ENCODE peak calls at places on chromosome 3, in seven cellular contexts. L, N, Z, K, C, W and Y are unnamed samples. For H3K36me3, the result is how much of the 10 kb centered on the place peaks cover.

GRCh38 chr3:13653631-13654279 is 104.8 kb downstream of the FBLN2 start:
- DNase-seq in W (no peak), L (no peak), N (no peak), C (no peak), Z (no peak), K (no peak), Y (no peak)

GRCh38 chr3:52324676-52325075 is 8.6 kb downstream of the DNAH1 start:
- DNase-seq in C (no peak), Z (no peak), K (no peak), L (no peak), N (no peak), W (no peak), Y (no peak)

GRCh38 chr3:138348950-138349739 is 766 bp downstream of the MRAS start:
- DNase-seq in L (peak), K (peak), C (no peak), Z (no peak), N (no peak), W (no peak), Y (peak)

GRCh38 chr3:150763841-150764483 is 993 bp upstream of the SIAH2 start:
- DNase-seq in W (peak), L (no peak), C (no peak), K (peak), Z (peak), N (peak), Y (peak)

GRCh38 chr3:129238945-129239705 is 10.3 kb upstream of the COPG1 start:
- DNase-seq in W (peak), Z (no peak), C (no peak), N (no peak), L (no peak), K (no peak), Y (no peak)

GRCh38 chr3:25288416-25288815 is 139.6 kb upstream of the RARB start:
- DNase-seq in L (no peak), Z (no peak), C (no peak), W (no peak), K (no peak), N (no peak), Y (no peak)

GRCh38 chr3:50502584-50503423 is 630 bp downstream of the CACNA2D2 start:
- DNase-seq in N (no peak), W (no peak), Z (no peak), C (no peak), K (peak), L (no peak), Y (no peak)

GRCh38 chr3:50961361-50961760 is 286.6 kb downstream of the DOCK3 start:
- DNase-seq in C (no peak), W (no peak), L (peak), Z (no peak), K (no peak), N (no peak), Y (no peak)

GRCh38 chr3:169387751-169388696 is 275.5 kb downstream of the MECOM start:
- DNase-seq in K (peak), L (peak), Z (peak), N (peak), W (peak), C (peak), Y (no peak)

GRCh38 chr3:177574232-177574856 is 377.1 kb upstream of the TBL1XR1 start:
- DNase-seq in C (no peak), W (peak), N (no peak), L (no peak), Z (peak), K (no peak), Y (no peak)

GRCh38 chr3:169337541-169337940 is 326.0 kb downstream of the MECOM start:
- DNase-seq in L (peak), K (no peak), C (no peak), W (no peak), N (no peak), Z (no peak), Y (no peak)

GRCh38 chr3:173395412-173396181 is 1.9 kb upstream of the NLGN1 start:
- DNase-seq in L (peak), W (peak), K (peak), N (peak), C (peak), Z (peak), Y (peak)

GRCh38 chr3:134656211-134656800 is 5.5 kb upstream of the KY start:
- DNase-seq in K (no peak), L (no peak), W (no peak), N (no peak), Z (no peak), C (peak), Y (no peak)

GRCh38 chr3:32121137-32121536 is 14.7 kb downstream of the GPD1L start:
- DNase-seq in N (no peak), K (no peak), L (no peak), C (peak), W (no peak), Z (no peak), Y (no peak)
- H3K27ac ChIP-seq in N (no peak), K (no peak), L (no peak), C (no peak), W (no peak), Z (no peak), Y (no peak)

DNA sequence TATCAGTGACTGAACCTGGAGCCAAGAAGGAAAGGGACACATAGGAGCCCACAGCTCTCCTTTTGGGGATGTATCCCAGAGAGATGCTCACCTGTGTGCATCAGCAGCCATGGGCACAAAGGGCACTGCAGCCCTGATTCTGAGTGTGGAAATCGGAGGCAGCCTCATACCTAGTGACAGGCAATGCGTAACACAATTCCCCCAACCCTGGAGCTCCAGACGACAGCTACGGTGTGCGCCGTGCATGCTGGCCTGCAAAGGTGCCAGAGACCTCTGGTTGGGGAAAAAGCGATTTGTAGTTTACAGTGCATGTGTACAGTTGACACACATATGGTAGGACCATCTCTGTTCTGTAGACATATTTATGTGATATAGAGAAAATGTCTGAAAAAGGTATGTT is 59.0 kb upstream of the PLXNA1 start:
- DNase-seq in N (peak), W (no peak), Z (no peak), C (no peak), K (no peak), L (no peak), Y (no peak)
- TF ChIP-seq POLR2A in N (no peak), W (no peak), Z (no peak), C (no peak), K (no peak), L (no peak), Y (no peak)

DNA sequence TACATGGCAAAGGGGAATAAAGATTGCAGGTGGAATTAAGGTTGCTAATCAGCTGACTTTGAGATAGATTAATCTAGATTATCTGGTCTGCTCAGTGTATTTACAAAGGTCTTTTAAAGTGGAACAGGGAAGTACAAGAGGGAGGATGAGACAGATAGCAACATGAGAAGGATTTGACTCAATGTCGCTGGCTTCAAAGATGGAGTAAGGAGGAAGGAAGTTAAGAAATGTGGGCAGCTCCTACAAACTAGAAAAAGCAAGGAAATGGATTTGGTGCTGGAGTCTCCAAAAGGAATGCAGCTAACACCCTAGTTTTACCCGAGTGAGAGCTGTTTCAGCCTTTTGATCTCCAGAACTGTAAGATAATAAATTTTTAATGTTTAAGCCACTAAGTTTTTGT is 180.7 kb upstream of the TTC14 start:
- DNase-seq in W (no peak), C (no peak), N (no peak), L (no peak), K (no peak), Z (no peak), Y (no peak)
- H3K36me3 ChIP-seq in W (under half), C (under half), N (under half), L (under half), K (under half), Z (under half), Y (under half)

DNA sequence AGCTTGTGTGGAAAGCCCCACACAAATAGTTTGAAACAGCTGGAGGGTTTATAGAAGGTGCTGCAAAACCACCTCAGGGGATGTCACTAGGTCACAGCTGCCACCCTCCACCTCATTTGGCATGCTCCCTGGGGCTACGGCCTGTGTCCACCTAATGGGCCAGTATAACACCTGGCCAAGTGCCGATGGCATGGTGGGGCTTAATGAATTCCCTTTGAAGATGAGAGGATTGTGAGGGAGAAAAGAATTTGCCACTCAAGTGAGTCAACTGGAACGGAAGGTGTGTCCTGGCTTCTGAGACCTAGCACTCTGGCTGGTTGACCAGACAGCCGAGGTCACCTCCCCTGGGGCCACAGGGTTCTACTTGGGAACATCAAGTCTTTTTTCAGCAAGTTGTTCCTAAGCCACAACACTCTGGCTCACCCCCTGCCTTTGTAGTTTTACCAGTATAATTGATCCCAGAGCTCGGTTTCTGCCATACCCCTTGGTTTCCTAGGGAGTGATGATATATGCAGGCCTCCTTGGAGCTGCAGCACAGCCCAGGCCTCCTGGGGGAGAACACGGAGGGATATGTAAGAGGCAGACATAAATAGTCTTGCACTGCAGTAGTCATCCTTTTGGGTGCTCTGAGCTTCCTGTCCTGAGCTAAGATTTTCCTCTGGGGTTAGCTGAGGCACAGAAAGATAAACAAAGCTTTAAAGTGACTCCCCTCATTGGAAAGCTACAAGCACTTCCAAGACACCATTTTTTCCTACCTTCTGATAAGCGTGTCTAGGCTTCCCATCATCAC is 178.2 kb upstream of the LPP start:
- DNase-seq in L (no peak), W (no peak), N (no peak), Z (no peak), C (peak), K (no peak), Y (no peak)
- H3K27ac ChIP-seq in L (no peak), W (no peak), N (peak), Z (no peak), C (peak), K (no peak), Y (no peak)

DNA sequence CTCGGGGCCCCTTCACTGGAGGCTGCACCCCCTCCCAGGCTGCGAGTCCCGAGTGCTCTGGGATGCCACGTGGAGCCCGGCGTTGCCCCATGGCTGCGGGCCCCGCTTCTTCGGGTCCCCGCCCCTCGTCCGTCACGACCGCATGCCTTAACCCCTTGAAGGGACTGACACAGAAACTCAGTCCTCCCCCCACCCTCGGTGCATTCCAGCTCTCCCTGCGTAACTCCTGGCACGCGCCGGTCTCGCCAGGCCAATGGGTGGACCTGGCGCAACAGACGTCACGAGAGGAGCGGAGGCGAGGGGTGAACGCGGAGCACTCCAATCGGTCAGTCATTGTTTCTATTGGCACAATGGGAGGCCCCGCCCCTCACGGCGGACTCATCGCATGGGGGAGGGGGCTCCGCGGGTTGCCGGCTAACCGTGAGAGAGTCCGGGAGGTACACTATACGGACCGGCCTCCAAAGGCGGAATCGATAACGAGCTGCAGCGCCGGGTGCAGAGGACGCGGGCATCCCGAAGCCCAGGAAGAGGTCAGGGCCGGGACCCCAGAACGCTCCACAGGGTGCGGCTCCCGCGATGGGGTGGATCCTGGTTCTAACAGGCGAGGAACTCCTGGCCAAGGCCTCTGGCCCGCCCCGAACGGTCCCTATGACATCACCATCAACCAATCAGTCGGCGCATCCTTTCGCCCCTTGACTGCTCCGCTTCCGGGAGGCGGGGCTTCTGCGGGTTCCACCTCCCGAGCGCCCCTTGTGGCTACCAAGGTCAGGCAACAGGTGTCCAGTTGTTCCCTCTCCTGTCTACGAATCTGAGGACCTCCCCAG is 1.0 kb upstream of the CELSR3 start:
- DNase-seq in K (peak), C (peak), L (peak), W (peak), Z (peak), N (peak), Y (peak)
- TF ChIP-seq POLR2A in K (peak), C (no peak), L (peak), W (peak), Z (peak), N (no peak), Y (peak)

DNA sequence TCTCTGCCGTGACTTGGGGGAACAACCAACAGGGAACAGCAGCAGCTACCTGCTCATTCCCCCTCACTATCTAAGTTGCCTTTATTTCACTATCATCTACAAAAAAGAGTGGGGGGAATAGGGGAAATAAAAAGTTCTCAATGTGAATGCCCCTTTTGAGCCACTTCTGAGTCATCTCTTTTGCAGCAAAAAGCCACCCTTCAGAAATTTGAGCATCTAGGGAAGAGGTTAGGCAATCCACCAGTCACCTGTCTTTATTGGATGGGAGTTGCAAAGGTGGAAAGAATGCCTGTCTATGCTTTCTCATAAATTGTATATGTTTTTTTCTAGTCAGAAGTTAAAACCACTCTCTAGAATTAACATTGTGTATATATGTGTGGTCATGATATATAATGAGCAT is 41.1 kb downstream of the GPD1L start:
- DNase-seq in Z (no peak), L (no peak), N (no peak), K (no peak), C (no peak), W (no peak), Y (no peak)
- H3K36me3 ChIP-seq in Z (half or more), L (under half), N (under half), K (under half), C (under half), W (under half), Y (under half)

GRCh38 chr3:172044833-172045585 is 5.6 kb downstream of the FNDC3B start:
- DNase-seq in N (no peak), L (no peak), Z (no peak), K (no peak), W (no peak), C (no peak), Y (no peak)
- H3K27ac ChIP-seq in N (no peak), L (peak), Z (peak), K (peak), W (no peak), C (peak), Y (peak)